ENCODE peak calls at places on chromosomes 12 and 14, in nine cellular contexts. One of them, this sample, is unnamed.

GRCh38 chr14:61588419-61588901 is 106.9 kb upstream of the HIF1A start:
- DNase-seq in AG10803: no peak
- DNase-seq in astrocyte of the spinal cord: peak
- DNase-seq in MCF 10A: peak
- DNase-seq in tibial artery: peak
- DNase-seq in cardiac fibroblast: peak
- DNase-seq in nephron progenitor cell: no peak
- DNase-seq in fibroblast of the aortic adventitia: peak
- DNase-seq in body of pancreas: peak
- DNase-seq in this sample: no peak

GRCh38 chr12:66409195-66409871 is 107.0 kb downstream of the HELB start:
- DNase-seq in AG10803: peak
- DNase-seq in astrocyte of the spinal cord: peak
- DNase-seq in MCF 10A: peak
- DNase-seq in tibial artery: no peak
- DNase-seq in cardiac fibroblast: peak
- DNase-seq in nephron progenitor cell: peak
- DNase-seq in fibroblast of the aortic adventitia: peak
- DNase-seq in body of pancreas: no peak
- DNase-seq in this sample: no peak

GRCh38 chr14:73973497-73973896 is 23.4 kb downstream of the COQ6 start:
- DNase-seq in AG10803: no peak
- DNase-seq in astrocyte of the spinal cord: no peak
- DNase-seq in MCF 10A: no peak
- DNase-seq in tibial artery: no peak
- DNase-seq in cardiac fibroblast: no peak
- DNase-seq in nephron progenitor cell: no peak
- DNase-seq in fibroblast of the aortic adventitia: no peak
- DNase-seq in body of pancreas: no peak
- DNase-seq in this sample: no peak

GRCh38 chr12:21677622-21678277 is 20.1 kb upstream of the LDHB start:
- DNase-seq in AG10803: no peak
- DNase-seq in astrocyte of the spinal cord: no peak
- DNase-seq in MCF 10A: no peak
- DNase-seq in tibial artery: no peak
- DNase-seq in cardiac fibroblast: no peak
- DNase-seq in nephron progenitor cell: no peak
- DNase-seq in fibroblast of the aortic adventitia: peak
- DNase-seq in body of pancreas: no peak
- DNase-seq in this sample: no peak

GRCh38 chr12:124647316-124647715 is 79.9 kb upstream of the NCOR2 start:
- DNase-seq in AG10803: no peak
- DNase-seq in astrocyte of the spinal cord: no peak
- DNase-seq in MCF 10A: no peak
- DNase-seq in tibial artery: no peak
- DNase-seq in cardiac fibroblast: no peak
- DNase-seq in nephron progenitor cell: no peak
- DNase-seq in fibroblast of the aortic adventitia: no peak
- DNase-seq in body of pancreas: no peak
- DNase-seq in this sample: no peak

GRCh38 chr12:56119361-56119796 is 1.3 kb downstream of the ZC3H10 start:
- DNase-seq in AG10803: peak
- DNase-seq in astrocyte of the spinal cord: peak
- DNase-seq in MCF 10A: peak
- DNase-seq in tibial artery: peak
- DNase-seq in cardiac fibroblast: peak
- DNase-seq in nephron progenitor cell: peak
- DNase-seq in fibroblast of the aortic adventitia: peak
- DNase-seq in body of pancreas: peak
- DNase-seq in this sample: peak

GRCh38 chr12:2640709-2641108 is 154.1 kb upstream of the FKBP4 start:
- DNase-seq in AG10803: peak
- DNase-seq in astrocyte of the spinal cord: peak
- DNase-seq in MCF 10A: peak
- DNase-seq in tibial artery: peak
- DNase-seq in cardiac fibroblast: peak
- DNase-seq in nephron progenitor cell: no peak
- DNase-seq in fibroblast of the aortic adventitia: peak
- DNase-seq in body of pancreas: no peak
- DNase-seq in this sample: peak

GRCh38 chr12:115657081-115658013 is 620.1 kb downstream of the MED13L start:
- DNase-seq in AG10803: no peak
- DNase-seq in astrocyte of the spinal cord: no peak
- DNase-seq in MCF 10A: peak
- DNase-seq in tibial artery: no peak
- DNase-seq in cardiac fibroblast: no peak
- DNase-seq in nephron progenitor cell: no peak
- DNase-seq in fibroblast of the aortic adventitia: no peak
- DNase-seq in body of pancreas: no peak
- DNase-seq in this sample: no peak

GRCh38 chr12:20415013-20415412 is 46.7 kb downstream of the PDE3A start:
- DNase-seq in AG10803: peak
- DNase-seq in astrocyte of the spinal cord: peak
- DNase-seq in MCF 10A: no peak
- DNase-seq in tibial artery: no peak
- DNase-seq in cardiac fibroblast: peak
- DNase-seq in nephron progenitor cell: no peak
- DNase-seq in fibroblast of the aortic adventitia: peak
- DNase-seq in body of pancreas: no peak
- DNase-seq in this sample: no peak

GRCh38 chr12:66302827-66303169 is 505 bp downstream of the HELB start:
- DNase-seq in AG10803: no peak
- DNase-seq in astrocyte of the spinal cord: no peak
- DNase-seq in MCF 10A: no peak
- DNase-seq in tibial artery: no peak
- DNase-seq in cardiac fibroblast: no peak
- DNase-seq in nephron progenitor cell: no peak
- DNase-seq in fibroblast of the aortic adventitia: no peak
- DNase-seq in body of pancreas: no peak
- DNase-seq in this sample: no peak

GRCh38 chr12:57759360-57759980 is 4.6 kb downstream of the MARCHF9 start:
- DNase-seq in AG10803: no peak
- DNase-seq in astrocyte of the spinal cord: no peak
- DNase-seq in MCF 10A: peak
- DNase-seq in tibial artery: no peak
- DNase-seq in cardiac fibroblast: peak
- DNase-seq in nephron progenitor cell: no peak
- DNase-seq in fibroblast of the aortic adventitia: no peak
- DNase-seq in body of pancreas: peak
- DNase-seq in this sample: no peak

GRCh38 chr12:125651625-125652024 is 586.4 kb downstream of the AACS start:
- DNase-seq in AG10803: no peak
- DNase-seq in astrocyte of the spinal cord: no peak
- DNase-seq in MCF 10A: no peak
- DNase-seq in tibial artery: no peak
- DNase-seq in cardiac fibroblast: no peak
- DNase-seq in nephron progenitor cell: no peak
- DNase-seq in fibroblast of the aortic adventitia: no peak
- DNase-seq in body of pancreas: no peak
- DNase-seq in this sample: no peak

GRCh38 chr12:130124605-130125244 is 37.5 kb upstream of the FZD10 start:
- DNase-seq in AG10803: no peak
- DNase-seq in astrocyte of the spinal cord: no peak
- DNase-seq in MCF 10A: no peak
- DNase-seq in tibial artery: peak
- DNase-seq in cardiac fibroblast: no peak
- DNase-seq in nephron progenitor cell: no peak
- DNase-seq in fibroblast of the aortic adventitia: no peak
- DNase-seq in body of pancreas: no peak
- DNase-seq in this sample: no peak

GRCh38 chr12:71594214-71594948 is 69.3 kb downstream of the ZFC3H1 start:
- DNase-seq in AG10803: no peak
- DNase-seq in astrocyte of the spinal cord: no peak
- DNase-seq in MCF 10A: no peak
- DNase-seq in tibial artery: no peak
- DNase-seq in cardiac fibroblast: peak
- DNase-seq in nephron progenitor cell: no peak
- DNase-seq in fibroblast of the aortic adventitia: peak
- DNase-seq in body of pancreas: peak
- DNase-seq in this sample: no peak

GRCh38 chr14:92993302-92993701 is 70.4 kb downstream of the CHGA start:
- DNase-seq in AG10803: no peak
- DNase-seq in astrocyte of the spinal cord: no peak
- DNase-seq in MCF 10A: no peak
- DNase-seq in tibial artery: no peak
- DNase-seq in cardiac fibroblast: no peak
- DNase-seq in nephron progenitor cell: no peak
- DNase-seq in fibroblast of the aortic adventitia: no peak
- DNase-seq in body of pancreas: peak
- DNase-seq in this sample: no peak

GRCh38 chr12:121108492-121108891 is 24.2 kb upstream of the P2RX7 start:
- DNase-seq in AG10803: no peak
- DNase-seq in astrocyte of the spinal cord: no peak
- DNase-seq in MCF 10A: no peak
- DNase-seq in tibial artery: no peak
- DNase-seq in cardiac fibroblast: no peak
- DNase-seq in nephron progenitor cell: no peak
- DNase-seq in fibroblast of the aortic adventitia: no peak
- DNase-seq in body of pancreas: no peak
- DNase-seq in this sample: no peak

GRCh38 chr14:36516719-36517241 is 3.3 kb downstream of the NKX2-1 start:
- DNase-seq in AG10803: no peak
- DNase-seq in astrocyte of the spinal cord: no peak
- DNase-seq in MCF 10A: no peak
- DNase-seq in tibial artery: no peak
- DNase-seq in cardiac fibroblast: no peak
- DNase-seq in nephron progenitor cell: no peak
- DNase-seq in fibroblast of the aortic adventitia: no peak
- DNase-seq in body of pancreas: no peak
- DNase-seq in this sample: no peak

GRCh38 chr12:81128930-81129554 is 51.2 kb downstream of the ACSS3 start:
- DNase-seq in AG10803: peak
- DNase-seq in astrocyte of the spinal cord: peak
- DNase-seq in MCF 10A: peak
- DNase-seq in tibial artery: no peak
- DNase-seq in cardiac fibroblast: peak
- DNase-seq in nephron progenitor cell: peak
- DNase-seq in fibroblast of the aortic adventitia: peak
- DNase-seq in body of pancreas: peak
- DNase-seq in this sample: peak

GRCh38 chr12:113478351-113479011 is 6.8 kb upstream of the LHX5 start:
- DNase-seq in AG10803: no peak
- DNase-seq in astrocyte of the spinal cord: no peak
- DNase-seq in MCF 10A: no peak
- DNase-seq in tibial artery: no peak
- DNase-seq in cardiac fibroblast: no peak
- DNase-seq in nephron progenitor cell: no peak
- DNase-seq in fibroblast of the aortic adventitia: no peak
- DNase-seq in body of pancreas: no peak
- DNase-seq in this sample: no peak

GRCh38 chr14:92646952-92647461 is 101.4 kb downstream of the LGMN start:
- DNase-seq in AG10803: peak
- DNase-seq in astrocyte of the spinal cord: peak
- DNase-seq in MCF 10A: no peak
- DNase-seq in tibial artery: peak
- DNase-seq in cardiac fibroblast: peak
- DNase-seq in nephron progenitor cell: no peak
- DNase-seq in fibroblast of the aortic adventitia: peak
- DNase-seq in body of pancreas: no peak
- DNase-seq in this sample: no peak

GRCh38 chr12:68271346-68271745 is 17.9 kb upstream of the IL22 start:
- DNase-seq in AG10803: peak
- DNase-seq in astrocyte of the spinal cord: peak
- DNase-seq in MCF 10A: no peak
- DNase-seq in tibial artery: no peak
- DNase-seq in cardiac fibroblast: peak
- DNase-seq in nephron progenitor cell: no peak
- DNase-seq in fibroblast of the aortic adventitia: no peak
- DNase-seq in body of pancreas: no peak
- DNase-seq in this sample: no peak

GRCh38 chr12:14937689-14938088 is 648 bp downstream of the ERP27 start:
- DNase-seq in AG10803: no peak
- DNase-seq in astrocyte of the spinal cord: no peak
- DNase-seq in MCF 10A: no peak
- DNase-seq in tibial artery: no peak
- DNase-seq in cardiac fibroblast: no peak
- DNase-seq in nephron progenitor cell: no peak
- DNase-seq in fibroblast of the aortic adventitia: no peak
- DNase-seq in body of pancreas: peak
- DNase-seq in this sample: no peak
- TF ChIP-seq CTCF in AG10803: no peak
- TF ChIP-seq CTCF in astrocyte of the spinal cord: no peak
- TF ChIP-seq CTCF in MCF 10A: no peak
- TF ChIP-seq CTCF in tibial artery: no peak
- TF ChIP-seq CTCF in cardiac fibroblast: peak
- TF ChIP-seq CTCF in nephron progenitor cell: no peak
- TF ChIP-seq CTCF in fibroblast of the aortic adventitia: no peak
- TF ChIP-seq CTCF in body of pancreas: peak
- TF ChIP-seq CTCF in this sample: no peak

GRCh38 chr14:106826833-106827369 is 1300.5 kb downstream of the TMEM121 start:
- DNase-seq in AG10803: no peak
- DNase-seq in astrocyte of the spinal cord: no peak
- DNase-seq in MCF 10A: no peak
- DNase-seq in tibial artery: no peak
- DNase-seq in cardiac fibroblast: no peak
- DNase-seq in nephron progenitor cell: no peak
- DNase-seq in fibroblast of the aortic adventitia: no peak
- DNase-seq in body of pancreas: no peak
- DNase-seq in this sample: no peak

DNA sequence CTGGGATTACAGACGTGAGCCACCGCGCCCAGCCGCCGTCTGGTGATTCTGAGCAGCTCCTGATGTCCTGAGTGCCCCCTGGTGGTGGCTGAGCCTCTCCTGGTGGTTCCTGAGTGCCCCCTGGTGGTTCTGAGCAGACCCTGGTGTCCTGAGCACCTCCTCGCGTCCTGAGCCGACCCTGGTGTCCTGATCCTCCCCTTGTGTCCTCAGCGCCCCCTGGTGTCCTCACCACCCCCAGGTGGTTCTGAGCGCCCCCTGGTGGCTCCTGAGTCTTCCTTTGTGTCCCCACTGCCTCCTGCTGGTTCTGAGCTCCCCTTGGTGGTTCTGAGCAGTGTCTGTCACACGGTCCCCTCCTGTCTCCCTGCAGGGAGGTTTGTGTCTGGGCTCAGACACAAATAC is 1304.9 kb downstream of the TMEM121 start:
- DNase-seq in AG10803: no peak
- DNase-seq in astrocyte of the spinal cord: no peak
- DNase-seq in MCF 10A: no peak
- DNase-seq in tibial artery: no peak
- DNase-seq in cardiac fibroblast: no peak
- DNase-seq in nephron progenitor cell: peak
- DNase-seq in fibroblast of the aortic adventitia: no peak
- DNase-seq in body of pancreas: no peak
- DNase-seq in this sample: no peak
- TF ChIP-seq CTCF in AG10803: no peak
- TF ChIP-seq CTCF in astrocyte of the spinal cord: peak
- TF ChIP-seq CTCF in MCF 10A: peak
- TF ChIP-seq CTCF in tibial artery: no peak
- TF ChIP-seq CTCF in cardiac fibroblast: peak
- TF ChIP-seq CTCF in nephron progenitor cell: no peak
- TF ChIP-seq CTCF in fibroblast of the aortic adventitia: no peak
- TF ChIP-seq CTCF in body of pancreas: no peak
- TF ChIP-seq CTCF in this sample: peak

GRCh38 chr14:54935100-54935499 is 32.5 kb upstream of the GCH1 start:
- DNase-seq in AG10803: no peak
- DNase-seq in astrocyte of the spinal cord: no peak
- DNase-seq in MCF 10A: no peak
- DNase-seq in tibial artery: no peak
- DNase-seq in cardiac fibroblast: no peak
- DNase-seq in nephron progenitor cell: no peak
- DNase-seq in fibroblast of the aortic adventitia: no peak
- DNase-seq in body of pancreas: no peak
- DNase-seq in this sample: no peak
- TF ChIP-seq CTCF in AG10803: no peak
- TF ChIP-seq CTCF in astrocyte of the spinal cord: no peak
- TF ChIP-seq CTCF in MCF 10A: no peak
- TF ChIP-seq CTCF in tibial artery: no peak
- TF ChIP-seq CTCF in cardiac fibroblast: no peak
- TF ChIP-seq CTCF in nephron progenitor cell: no peak
- TF ChIP-seq CTCF in fibroblast of the aortic adventitia: no peak
- TF ChIP-seq CTCF in body of pancreas: no peak
- TF ChIP-seq CTCF in this sample: no peak

GRCh38 chr12:69602954-69603353 is 7.8 kb downstream of the LRRC10 start:
- DNase-seq in AG10803: no peak
- DNase-seq in astrocyte of the spinal cord: no peak
- DNase-seq in MCF 10A: no peak
- DNase-seq in tibial artery: no peak
- DNase-seq in cardiac fibroblast: no peak
- DNase-seq in nephron progenitor cell: no peak
- DNase-seq in fibroblast of the aortic adventitia: no peak
- DNase-seq in body of pancreas: no peak
- DNase-seq in this sample: no peak
- TF ChIP-seq CTCF in AG10803: no peak
- TF ChIP-seq CTCF in astrocyte of the spinal cord: no peak
- TF ChIP-seq CTCF in MCF 10A: no peak
- TF ChIP-seq CTCF in tibial artery: no peak
- TF ChIP-seq CTCF in cardiac fibroblast: no peak
- TF ChIP-seq CTCF in nephron progenitor cell: no peak
- TF ChIP-seq CTCF in fibroblast of the aortic adventitia: no peak
- TF ChIP-seq CTCF in body of pancreas: no peak
- TF ChIP-seq CTCF in this sample: no peak